ENCODE peak calls at places on chromosomes 7 and 10, in five cellular contexts. E, C, S, I and M are unnamed samples.

GRCh38 chr10:96358851-96359540 is at the start of gene OPALIN:
- DNase-seq in C (no peak), E (no peak), I (no peak), S (no peak), M (no peak)

GRCh38 chr7:99209781-99210180 is 1.9 kb upstream of the KPNA7 start:
- DNase-seq in E (no peak), S (no peak), C (no peak), I (no peak), M (no peak)

GRCh38 chr7:24956021-24956420 is 24.0 kb downstream of the OSBPL3 start:
- DNase-seq in C (no peak), S (no peak), E (peak), I (no peak), M (no peak)

GRCh38 chr7:50341709-50342108 is 37.2 kb downstream of the IKZF1 start:
- DNase-seq in I (no peak), S (no peak), C (no peak), E (no peak), M (no peak)

GRCh38 chr7:130593033-130593432 is 75.5 kb downstream of the COPG2 start:
- DNase-seq in S (peak), E (no peak), C (no peak), I (no peak), M (no peak)

GRCh38 chr7:109261781-109262180 is 692.1 kb downstream of the DNAJB9 start:
- DNase-seq in I (no peak), C (no peak), S (no peak), E (no peak), M (no peak)

GRCh38 chr7:141484907-141485306 is 66.3 kb upstream of the AGK start:
- DNase-seq in E (no peak), I (no peak), C (no peak), S (no peak), M (no peak)

GRCh38 chr7:102234801-102235550 is 51.7 kb upstream of the SH2B2 start:
- DNase-seq in S (no peak), E (no peak), I (no peak), C (no peak), M (no peak)

GRCh38 chr7:115471891-115472290 is 550.0 kb downstream of the MDFIC start:
- DNase-seq in E (peak), C (peak), S (peak), I (no peak), M (peak)

GRCh38 chr7:155377837-155378579 is 79.9 kb upstream of the EN2 start:
- DNase-seq in I (no peak), E (peak), S (peak), C (no peak), M (peak)

GRCh38 chr10:79979310-79979972 is 30.5 kb upstream of the SFTPD start:
- DNase-seq in I (no peak), E (no peak), C (no peak), S (no peak), M (no peak)

GRCh38 chr7:119377-120163 is 72.8 kb upstream of the FAM20C start:
- DNase-seq in S (no peak), C (no peak), E (no peak), I (no peak), M (no peak)

GRCh38 chr7:27994639-27995038 is 186.0 kb downstream of the JAZF1 start:
- DNase-seq in C (no peak), E (peak), S (peak), I (no peak), M (peak)

GRCh38 chr7:50366311-50366710 is 61.8 kb downstream of the IKZF1 start:
- DNase-seq in S (no peak), C (no peak), E (no peak), I (peak), M (no peak)

GRCh38 chr10:79026341-79026761 is 42.4 kb upstream of the ZMIZ1 start:
- DNase-seq in S (no peak), C (no peak), I (no peak), E (no peak), M (no peak)

GRCh38 chr10:95208702-95209391 is 14.8 kb downstream of the ACSM6 start:
- DNase-seq in I (no peak), C (no peak), S (peak), E (no peak), M (no peak)

GRCh38 chr7:128890306-128891109 is 20.0 kb downstream of the KCP start:
- DNase-seq in S (no peak), C (no peak), I (no peak), E (no peak), M (no peak)

DNA sequence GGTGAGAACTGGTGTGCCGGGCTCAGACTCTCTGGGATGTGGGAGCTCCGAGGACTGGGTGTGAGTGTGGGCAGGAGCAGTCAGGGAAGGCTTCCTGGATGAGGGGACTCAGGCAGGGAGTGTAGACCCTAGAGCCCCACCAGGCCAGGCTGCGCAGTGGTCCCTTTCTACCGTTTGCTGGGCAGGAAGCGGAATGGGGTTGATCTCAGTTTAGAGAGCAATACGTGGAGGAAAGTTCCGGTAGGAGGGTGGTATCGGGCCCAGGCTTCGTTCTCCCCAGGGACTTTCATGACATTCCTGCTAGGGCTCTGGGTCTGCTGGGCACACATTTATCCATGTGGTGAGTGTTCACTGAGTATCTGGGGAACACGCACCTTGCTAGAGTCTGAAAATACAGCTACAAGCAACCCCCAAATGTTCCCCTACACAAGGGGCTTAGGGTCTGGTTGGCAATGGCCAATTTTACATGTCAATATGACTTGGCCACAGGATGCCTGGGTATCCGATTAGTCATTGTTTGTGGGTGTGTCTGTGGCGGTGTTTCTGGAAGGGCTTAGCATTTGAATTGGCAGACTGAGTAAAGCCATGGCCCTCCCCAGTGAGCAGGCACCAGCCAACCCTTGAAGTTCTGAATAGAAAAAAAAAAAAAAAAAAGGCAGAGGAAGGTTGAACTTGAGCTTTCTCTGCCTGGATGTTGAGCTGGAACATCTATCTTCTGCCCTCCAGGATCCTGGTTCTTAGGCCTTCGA is 20.8 kb downstream of the GHRHR start:
- DNase-seq in S (peak), E (peak), C (no peak), I (no peak), M (peak)
- H3K4me3 ChIP-seq in S (no peak), E (no peak), C (no peak), I (no peak), M (no peak)

GRCh38 chr10:132540456-132540855 is 2.9 kb downstream of the INPP5A start:
- DNase-seq in E (peak), C (no peak), S (peak), I (no peak), M (no peak)
- H3K4me3 ChIP-seq in E (peak), C (peak), S (no peak), I (peak), M (peak)

DNA sequence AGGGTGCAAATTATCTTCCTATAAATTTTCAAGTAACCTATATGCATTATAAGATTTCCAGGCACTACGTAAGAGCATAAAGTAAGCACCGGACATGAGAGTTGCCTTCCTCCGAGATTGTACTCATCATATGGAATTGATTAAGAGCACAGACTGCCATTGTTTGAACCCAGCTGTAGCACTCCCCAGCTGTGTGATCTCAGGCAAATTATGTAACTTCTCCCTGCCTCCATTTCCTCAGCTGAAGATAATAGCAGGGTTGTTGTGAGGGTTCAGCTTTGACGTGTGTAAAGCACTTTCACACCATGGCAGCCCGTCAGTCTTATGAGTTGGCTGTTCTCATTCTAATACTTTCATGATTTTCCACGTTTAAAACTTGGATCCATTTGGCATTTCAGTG is 122.6 kb downstream of the ITIH5 start:
- DNase-seq in S (peak), C (no peak), I (no peak), E (peak), M (no peak)
- H3K4me3 ChIP-seq in S (no peak), C (no peak), I (no peak), E (no peak), M (no peak)

DNA sequence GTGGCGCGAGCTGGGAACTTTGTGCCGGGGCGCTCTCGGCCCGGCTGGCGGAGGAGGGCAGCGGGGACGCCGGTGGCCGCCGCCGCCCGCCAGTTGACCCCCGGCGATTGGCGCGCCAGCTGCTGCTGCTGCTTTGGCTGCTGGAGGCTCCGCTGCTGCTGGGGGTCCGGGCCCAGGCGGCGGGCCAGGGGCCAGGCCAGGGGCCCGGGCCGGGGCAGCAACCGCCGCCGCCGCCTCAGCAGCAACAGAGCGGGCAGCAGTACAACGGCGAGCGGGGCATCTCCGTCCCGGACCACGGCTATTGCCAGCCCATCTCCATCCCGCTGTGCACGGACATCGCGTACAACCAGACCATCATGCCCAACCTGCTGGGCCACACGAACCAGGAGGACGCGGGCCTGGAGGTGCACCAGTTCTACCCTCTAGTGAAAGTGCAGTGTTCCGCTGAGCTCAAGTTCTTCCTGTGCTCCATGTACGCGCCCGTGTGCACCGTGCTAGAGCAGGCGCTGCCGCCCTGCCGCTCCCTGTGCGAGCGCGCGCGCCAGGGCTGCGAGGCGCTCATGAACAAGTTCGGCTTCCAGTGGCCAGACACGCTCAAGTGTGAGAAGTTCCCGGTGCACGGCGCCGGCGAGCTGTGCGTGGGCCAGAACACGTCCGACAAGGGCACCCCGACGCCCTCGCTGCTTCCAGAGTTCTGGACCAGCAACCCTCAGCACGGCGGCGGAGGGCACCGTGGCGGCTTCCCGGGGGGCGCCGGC is 870 bp downstream of the FZD1 start:
- DNase-seq in I (no peak), S (peak), E (peak), C (no peak), M (peak)
- H3K4me3 ChIP-seq in I (no peak), S (peak), E (peak), C (peak), M (peak)

GRCh38 chr7:87878208-87878735 is 2.0 kb downstream of the DBF4 start:
- DNase-seq in S (peak), I (no peak), C (no peak), E (peak), M (peak)
- H3K4me3 ChIP-seq in S (peak), I (no peak), C (peak), E (no peak), M (peak)